ENCODE peak calls at places on chromosome 16, in nine cellular contexts. One of them, this sample, is unnamed.

GRCh38 chr16:57704011-57704904 is 9.7 kb downstream of the DRC7 start:
- DNase-seq in RWPE2: no peak
- DNase-seq in mucosa of descending colon: no peak
- DNase-seq in endodermal cell: no peak
- DNase-seq in activated CD8-positive, alpha-beta T cell treated with anti-CD3 and anti-CD28 coated beads, Interleukin-2, amount 10 ng/mL, durations not matched to agents 7 days and 5 days: no peak
- DNase-seq in hepatic stellate cell: no peak
- DNase-seq in Daoy: no peak
- DNase-seq in NCI-H774: no peak
- DNase-seq in GM03348: no peak
- DNase-seq in this sample: no peak

GRCh38 chr16:66512589-66513404 is 37.1 kb downstream of the TK2 start:
- DNase-seq in hepatic stellate cell: no peak
- DNase-seq in NCI-H774: no peak
- DNase-seq in endodermal cell: no peak
- DNase-seq in RWPE2: no peak
- DNase-seq in Daoy: peak; percentile 58
- DNase-seq in mucosa of descending colon: peak; percentile 19
- DNase-seq in GM03348: no peak
- DNase-seq in activated CD8-positive, alpha-beta T cell treated with anti-CD3 and anti-CD28 coated beads, Interleukin-2, amount 10 ng/mL, durations not matched to agents 7 days and 5 days: no peak
- DNase-seq in this sample: no peak

GRCh38 chr16:76681296-76681695 is 404.1 kb downstream of the CNTNAP4 start:
- DNase-seq in NCI-H774: no peak
- DNase-seq in activated CD8-positive, alpha-beta T cell treated with anti-CD3 and anti-CD28 coated beads, Interleukin-2, amount 10 ng/mL, durations not matched to agents 7 days and 5 days: no peak
- DNase-seq in GM03348: no peak
- DNase-seq in RWPE2: no peak
- DNase-seq in hepatic stellate cell: no peak
- DNase-seq in mucosa of descending colon: no peak
- DNase-seq in Daoy: no peak
- DNase-seq in endodermal cell: no peak
- DNase-seq in this sample: no peak

GRCh38 chr16:46916980-46917379 is 32.8 kb downstream of the GPT2 start:
- DNase-seq in endodermal cell: peak; percentile 75
- DNase-seq in RWPE2: no peak
- DNase-seq in hepatic stellate cell: peak; percentile 41
- DNase-seq in NCI-H774: no peak
- DNase-seq in Daoy: no peak
- DNase-seq in mucosa of descending colon: no peak
- DNase-seq in GM03348: no peak
- DNase-seq in activated CD8-positive, alpha-beta T cell treated with anti-CD3 and anti-CD28 coated beads, Interleukin-2, amount 10 ng/mL, durations not matched to agents 7 days and 5 days: no peak
- DNase-seq in this sample: no peak

GRCh38 chr16:4261557-4262172 is 11.2 kb downstream of the TFAP4 start:
- DNase-seq in GM03348: no peak
- DNase-seq in endodermal cell: peak; percentile 94
- DNase-seq in NCI-H774: no peak
- DNase-seq in activated CD8-positive, alpha-beta T cell treated with anti-CD3 and anti-CD28 coated beads, Interleukin-2, amount 10 ng/mL, durations not matched to agents 7 days and 5 days: peak; percentile 50
- DNase-seq in mucosa of descending colon: peak; percentile 55
- DNase-seq in Daoy: peak; percentile 41
- DNase-seq in RWPE2: no peak
- DNase-seq in hepatic stellate cell: peak; percentile 37
- DNase-seq in this sample: no peak

GRCh38 chr16:74450236-74450635 is 29.0 kb upstream of the CLEC18B start:
- DNase-seq in RWPE2: no peak
- DNase-seq in Daoy: no peak
- DNase-seq in activated CD8-positive, alpha-beta T cell treated with anti-CD3 and anti-CD28 coated beads, Interleukin-2, amount 10 ng/mL, durations not matched to agents 7 days and 5 days: no peak
- DNase-seq in GM03348: no peak
- DNase-seq in endodermal cell: no peak
- DNase-seq in mucosa of descending colon: no peak
- DNase-seq in hepatic stellate cell: no peak
- DNase-seq in NCI-H774: no peak
- DNase-seq in this sample: no peak

GRCh38 chr16:83891742-83892141 is 7.2 kb upstream of the MLYCD start:
- DNase-seq in RWPE2: no peak
- DNase-seq in activated CD8-positive, alpha-beta T cell treated with anti-CD3 and anti-CD28 coated beads, Interleukin-2, amount 10 ng/mL, durations not matched to agents 7 days and 5 days: no peak
- DNase-seq in mucosa of descending colon: no peak
- DNase-seq in endodermal cell: peak; percentile 42
- DNase-seq in NCI-H774: no peak
- DNase-seq in Daoy: no peak
- DNase-seq in GM03348: no peak
- DNase-seq in hepatic stellate cell: no peak
- DNase-seq in this sample: no peak

GRCh38 chr16:27547851-27548250 is 1.9 kb downstream of the GTF3C1 start:
- DNase-seq in NCI-H774: no peak
- DNase-seq in GM03348: no peak
- DNase-seq in RWPE2: no peak
- DNase-seq in activated CD8-positive, alpha-beta T cell treated with anti-CD3 and anti-CD28 coated beads, Interleukin-2, amount 10 ng/mL, durations not matched to agents 7 days and 5 days: no peak
- DNase-seq in endodermal cell: no peak
- DNase-seq in hepatic stellate cell: no peak
- DNase-seq in mucosa of descending colon: no peak
- DNase-seq in Daoy: no peak
- DNase-seq in this sample: no peak

GRCh38 chr16:2527071-2527783 is 4.0 kb downstream of the CEMP1 start:
- DNase-seq in RWPE2: peak; percentile 54
- DNase-seq in NCI-H774: no peak
- DNase-seq in mucosa of descending colon: peak; percentile 26
- DNase-seq in activated CD8-positive, alpha-beta T cell treated with anti-CD3 and anti-CD28 coated beads, Interleukin-2, amount 10 ng/mL, durations not matched to agents 7 days and 5 days: no peak
- DNase-seq in hepatic stellate cell: no peak
- DNase-seq in GM03348: no peak
- DNase-seq in endodermal cell: no peak
- DNase-seq in Daoy: no peak
- DNase-seq in this sample: no peak

GRCh38 chr16:21626659-21627277 is 25.6 kb downstream of the IGSF6 start:
- DNase-seq in NCI-H774: no peak
- DNase-seq in endodermal cell: peak; percentile 14
- DNase-seq in activated CD8-positive, alpha-beta T cell treated with anti-CD3 and anti-CD28 coated beads, Interleukin-2, amount 10 ng/mL, durations not matched to agents 7 days and 5 days: peak; percentile 59
- DNase-seq in RWPE2: no peak
- DNase-seq in hepatic stellate cell: peak; percentile 79
- DNase-seq in GM03348: peak; percentile 83
- DNase-seq in mucosa of descending colon: no peak
- DNase-seq in Daoy: peak; percentile 56
- DNase-seq in this sample: no peak

GRCh38 chr16:48218473-48218872 is 25.6 kb upstream of the LONP2 start:
- DNase-seq in NCI-H774: no peak
- DNase-seq in hepatic stellate cell: no peak
- DNase-seq in RWPE2: no peak
- DNase-seq in activated CD8-positive, alpha-beta T cell treated with anti-CD3 and anti-CD28 coated beads, Interleukin-2, amount 10 ng/mL, durations not matched to agents 7 days and 5 days: no peak
- DNase-seq in endodermal cell: no peak
- DNase-seq in Daoy: no peak
- DNase-seq in GM03348: no peak
- DNase-seq in mucosa of descending colon: no peak
- DNase-seq in this sample: no peak

GRCh38 chr16:31451201-31451600 is 8.1 kb upstream of the ARMC5 start:
- DNase-seq in NCI-H774: no peak
- DNase-seq in mucosa of descending colon: no peak
- DNase-seq in endodermal cell: no peak
- DNase-seq in hepatic stellate cell: no peak
- DNase-seq in Daoy: no peak
- DNase-seq in RWPE2: no peak
- DNase-seq in activated CD8-positive, alpha-beta T cell treated with anti-CD3 and anti-CD28 coated beads, Interleukin-2, amount 10 ng/mL, durations not matched to agents 7 days and 5 days: no peak
- DNase-seq in GM03348: no peak
- DNase-seq in this sample: no peak

GRCh38 chr16:85369741-85370528 is 243.2 kb upstream of the GSE1 start:
- DNase-seq in hepatic stellate cell: peak; percentile 88
- DNase-seq in endodermal cell: peak; percentile 93
- DNase-seq in NCI-H774: no peak
- DNase-seq in activated CD8-positive, alpha-beta T cell treated with anti-CD3 and anti-CD28 coated beads, Interleukin-2, amount 10 ng/mL, durations not matched to agents 7 days and 5 days: peak; percentile 55
- DNase-seq in mucosa of descending colon: peak; percentile 86
- DNase-seq in GM03348: peak; percentile 89
- DNase-seq in Daoy: peak; percentile 47
- DNase-seq in RWPE2: no peak
- DNase-seq in this sample: peak; percentile 6

GRCh38 chr16:88842308-88842756 is 14.4 kb downstream of the GALNS start:
- DNase-seq in mucosa of descending colon: no peak
- DNase-seq in activated CD8-positive, alpha-beta T cell treated with anti-CD3 and anti-CD28 coated beads, Interleukin-2, amount 10 ng/mL, durations not matched to agents 7 days and 5 days: no peak
- DNase-seq in endodermal cell: no peak
- DNase-seq in GM03348: no peak
- DNase-seq in RWPE2: no peak
- DNase-seq in NCI-H774: no peak
- DNase-seq in Daoy: no peak
- DNase-seq in hepatic stellate cell: no peak
- DNase-seq in this sample: no peak

GRCh38 chr16:84062734-84063640 is 20.4 kb upstream of the SLC38A8 start:
- DNase-seq in Daoy: peak; percentile 76
- DNase-seq in NCI-H774: no peak
- DNase-seq in endodermal cell: peak; percentile 99
- DNase-seq in GM03348: peak; percentile 94
- DNase-seq in RWPE2: no peak
- DNase-seq in activated CD8-positive, alpha-beta T cell treated with anti-CD3 and anti-CD28 coated beads, Interleukin-2, amount 10 ng/mL, durations not matched to agents 7 days and 5 days: peak; percentile 73
- DNase-seq in hepatic stellate cell: peak; percentile 88
- DNase-seq in mucosa of descending colon: peak; percentile 79
- DNase-seq in this sample: peak; percentile 43

GRCh38 chr16:49844399-49844798 is 11.5 kb downstream of the ZNF423 start:
- DNase-seq in hepatic stellate cell: no peak
- DNase-seq in NCI-H774: no peak
- DNase-seq in GM03348: no peak
- DNase-seq in Daoy: peak; percentile 16
- DNase-seq in RWPE2: no peak
- DNase-seq in mucosa of descending colon: no peak
- DNase-seq in endodermal cell: no peak
- DNase-seq in activated CD8-positive, alpha-beta T cell treated with anti-CD3 and anti-CD28 coated beads, Interleukin-2, amount 10 ng/mL, durations not matched to agents 7 days and 5 days: no peak
- DNase-seq in this sample: no peak

GRCh38 chr16:8575399-8575798 is 14.9 kb downstream of the TMEM114 start:
- DNase-seq in hepatic stellate cell: no peak
- DNase-seq in endodermal cell: no peak
- DNase-seq in NCI-H774: no peak
- DNase-seq in GM03348: no peak
- DNase-seq in mucosa of descending colon: no peak
- DNase-seq in Daoy: no peak
- DNase-seq in RWPE2: no peak
- DNase-seq in activated CD8-positive, alpha-beta T cell treated with anti-CD3 and anti-CD28 coated beads, Interleukin-2, amount 10 ng/mL, durations not matched to agents 7 days and 5 days: no peak
- DNase-seq in this sample: no peak

GRCh38 chr16:3829631-3830536 is 50.6 kb downstream of the CREBBP start:
- DNase-seq in mucosa of descending colon: no peak
- DNase-seq in hepatic stellate cell: peak; percentile 37
- DNase-seq in Daoy: no peak
- DNase-seq in RWPE2: no peak
- DNase-seq in NCI-H774: no peak
- DNase-seq in activated CD8-positive, alpha-beta T cell treated with anti-CD3 and anti-CD28 coated beads, Interleukin-2, amount 10 ng/mL, durations not matched to agents 7 days and 5 days: no peak
- DNase-seq in endodermal cell: no peak
- DNase-seq in GM03348: no peak
- DNase-seq in this sample: no peak

GRCh38 chr16:11497329-11497805 is 89.4 kb downstream of the LITAF start:
- DNase-seq in activated CD8-positive, alpha-beta T cell treated with anti-CD3 and anti-CD28 coated beads, Interleukin-2, amount 10 ng/mL, durations not matched to agents 7 days and 5 days: peak; percentile 25
- DNase-seq in endodermal cell: peak; percentile 83
- DNase-seq in Daoy: peak; percentile 86
- DNase-seq in mucosa of descending colon: peak; percentile 82
- DNase-seq in NCI-H774: peak; percentile 77
- DNase-seq in RWPE2: peak; percentile 98
- DNase-seq in hepatic stellate cell: peak; percentile 75
- DNase-seq in GM03348: peak; percentile 87
- DNase-seq in this sample: no peak

GRCh38 chr16:89193576-89194293 is 6.6 kb downstream of the SLC22A31 start:
- DNase-seq in endodermal cell: peak; percentile 65
- DNase-seq in mucosa of descending colon: peak; percentile 37
- DNase-seq in hepatic stellate cell: no peak
- DNase-seq in activated CD8-positive, alpha-beta T cell treated with anti-CD3 and anti-CD28 coated beads, Interleukin-2, amount 10 ng/mL, durations not matched to agents 7 days and 5 days: no peak
- DNase-seq in Daoy: peak; percentile 31
- DNase-seq in GM03348: no peak
- DNase-seq in NCI-H774: no peak
- DNase-seq in RWPE2: peak; percentile 69
- DNase-seq in this sample: no peak

GRCh38 chr16:54077412-54077821 is 209.2 kb downstream of the IRX3 start:
- DNase-seq in GM03348: peak; percentile 20
- DNase-seq in Daoy: peak; percentile 72
- DNase-seq in hepatic stellate cell: no peak
- DNase-seq in RWPE2: peak; percentile 79
- DNase-seq in NCI-H774: no peak
- DNase-seq in endodermal cell: no peak
- DNase-seq in activated CD8-positive, alpha-beta T cell treated with anti-CD3 and anti-CD28 coated beads, Interleukin-2, amount 10 ng/mL, durations not matched to agents 7 days and 5 days: no peak
- DNase-seq in mucosa of descending colon: no peak
- DNase-seq in this sample: no peak

GRCh38 chr16:69448470-69449193 is 24.2 kb downstream of the CYB5B start:
- DNase-seq in endodermal cell: no peak
- DNase-seq in hepatic stellate cell: peak; percentile 6
- DNase-seq in RWPE2: no peak
- DNase-seq in NCI-H774: peak; percentile 6
- DNase-seq in GM03348: peak; percentile 76
- DNase-seq in mucosa of descending colon: no peak
- DNase-seq in Daoy: no peak
- DNase-seq in activated CD8-positive, alpha-beta T cell treated with anti-CD3 and anti-CD28 coated beads, Interleukin-2, amount 10 ng/mL, durations not matched to agents 7 days and 5 days: no peak
- DNase-seq in this sample: no peak

GRCh38 chr16:22198547-22199293 is 7.4 kb upstream of the EEF2K start:
- DNase-seq in mucosa of descending colon: no peak
- DNase-seq in activated CD8-positive, alpha-beta T cell treated with anti-CD3 and anti-CD28 coated beads, Interleukin-2, amount 10 ng/mL, durations not matched to agents 7 days and 5 days: no peak
- DNase-seq in Daoy: no peak
- DNase-seq in hepatic stellate cell: no peak
- DNase-seq in RWPE2: no peak
- DNase-seq in GM03348: no peak
- DNase-seq in endodermal cell: no peak
- DNase-seq in NCI-H774: no peak
- DNase-seq in this sample: no peak

GRCh38 chr16:2859686-2860265 is 1.8 kb upstream of the PRSS22 start:
- DNase-seq in RWPE2: no peak
- DNase-seq in endodermal cell: no peak
- DNase-seq in GM03348: no peak
- DNase-seq in NCI-H774: no peak
- DNase-seq in activated CD8-positive, alpha-beta T cell treated with anti-CD3 and anti-CD28 coated beads, Interleukin-2, amount 10 ng/mL, durations not matched to agents 7 days and 5 days: no peak
- DNase-seq in Daoy: no peak
- DNase-seq in hepatic stellate cell: no peak
- DNase-seq in mucosa of descending colon: peak; percentile 25
- DNase-seq in this sample: no peak

GRCh38 chr16:9092282-9092962 is 978 bp downstream of the HAPSTR1 start:
- DNase-seq in mucosa of descending colon: peak; percentile 76
- DNase-seq in hepatic stellate cell: no peak
- DNase-seq in NCI-H774: no peak
- DNase-seq in RWPE2: no peak
- DNase-seq in Daoy: peak; percentile 35
- DNase-seq in GM03348: peak; percentile 56
- DNase-seq in activated CD8-positive, alpha-beta T cell treated with anti-CD3 and anti-CD28 coated beads, Interleukin-2, amount 10 ng/mL, durations not matched to agents 7 days and 5 days: peak; percentile 60
- DNase-seq in endodermal cell: peak; percentile 71
- DNase-seq in this sample: peak; percentile 41

GRCh38 chr16:85479972-85480726 is 133.0 kb upstream of the GSE1 start:
- DNase-seq in endodermal cell: peak; percentile 84
- DNase-seq in GM03348: no peak
- DNase-seq in mucosa of descending colon: peak; percentile 81
- DNase-seq in activated CD8-positive, alpha-beta T cell treated with anti-CD3 and anti-CD28 coated beads, Interleukin-2, amount 10 ng/mL, durations not matched to agents 7 days and 5 days: peak; percentile 31
- DNase-seq in RWPE2: no peak
- DNase-seq in NCI-H774: no peak
- DNase-seq in Daoy: no peak
- DNase-seq in hepatic stellate cell: no peak
- DNase-seq in this sample: no peak

GRCh38 chr16:7449808-7450207 is 117.2 kb downstream of the RBFOX1 start:
- DNase-seq in GM03348: no peak
- DNase-seq in mucosa of descending colon: no peak
- DNase-seq in NCI-H774: no peak
- DNase-seq in endodermal cell: no peak
- DNase-seq in hepatic stellate cell: no peak
- DNase-seq in Daoy: no peak
- DNase-seq in RWPE2: no peak
- DNase-seq in activated CD8-positive, alpha-beta T cell treated with anti-CD3 and anti-CD28 coated beads, Interleukin-2, amount 10 ng/mL, durations not matched to agents 7 days and 5 days: no peak
- DNase-seq in this sample: no peak

GRCh38 chr16:83110221-83110768 is 483.5 kb downstream of the CDH13 start:
- DNase-seq in mucosa of descending colon: no peak
- DNase-seq in Daoy: peak; percentile 9
- DNase-seq in hepatic stellate cell: no peak
- DNase-seq in RWPE2: no peak
- DNase-seq in activated CD8-positive, alpha-beta T cell treated with anti-CD3 and anti-CD28 coated beads, Interleukin-2, amount 10 ng/mL, durations not matched to agents 7 days and 5 days: no peak
- DNase-seq in NCI-H774: no peak
- DNase-seq in endodermal cell: no peak
- DNase-seq in GM03348: peak; percentile 26
- DNase-seq in this sample: no peak

GRCh38 chr16:23284584-23284983 is 17.5 kb upstream of the SCNN1B start:
- DNase-seq in mucosa of descending colon: no peak
- DNase-seq in GM03348: no peak
- DNase-seq in NCI-H774: no peak
- DNase-seq in RWPE2: no peak
- DNase-seq in activated CD8-positive, alpha-beta T cell treated with anti-CD3 and anti-CD28 coated beads, Interleukin-2, amount 10 ng/mL, durations not matched to agents 7 days and 5 days: no peak
- DNase-seq in endodermal cell: no peak
- DNase-seq in Daoy: no peak
- DNase-seq in hepatic stellate cell: no peak
- DNase-seq in this sample: no peak

GRCh38 chr16:22623351-22623781 is 112.7 kb downstream of the NPIPB5 start:
- DNase-seq in hepatic stellate cell: no peak
- DNase-seq in mucosa of descending colon: no peak
- DNase-seq in RWPE2: no peak
- DNase-seq in activated CD8-positive, alpha-beta T cell treated with anti-CD3 and anti-CD28 coated beads, Interleukin-2, amount 10 ng/mL, durations not matched to agents 7 days and 5 days: no peak
- DNase-seq in GM03348: peak; percentile 64
- DNase-seq in NCI-H774: no peak
- DNase-seq in endodermal cell: no peak
- DNase-seq in Daoy: no peak
- DNase-seq in this sample: no peak

This sample was measured in activated T-helper 9 cell treated with anti-CD3 and anti-CD28 coated beads, Interleukin-2, amount 50 U/mL, for 16 hours.